ENCODE peak calls at places on chromosomes 3 and 15, in five cellular contexts. T is upper lobe of right lung, C is HTR-8/SVneo, R is NCI-H69, B is AML-193. G is an unnamed sample.

GRCh38 chr15:66947471-66947870 is 117.9 kb upstream of the SMAD3 start:
- DNase-seq in B (no peak), R (no peak), C (no peak), T (no peak), G (no peak)

GRCh38 chr15:49438970-49439631 is 16.1 kb downstream of the FGF7 start:
- DNase-seq in T (no peak), C (no peak), B (peak; percentile 84), R (no peak), G (peak; percentile 87)

GRCh38 chr3:127108796-127109195 is 84.1 kb upstream of the PRR23E start:
- DNase-seq in T (no peak), B (no peak), C (no peak), R (no peak), G (no peak)

GRCh38 chr3:14804835-14805780 is 13.7 kb upstream of the FGD5 start:
- DNase-seq in R (no peak), C (no peak), B (no peak), T (peak; percentile 52), G (no peak)

GRCh38 chr3:173584093-173584833 is 186.7 kb downstream of the NLGN1 start:
- DNase-seq in R (peak; percentile 81), C (peak; percentile 22), T (no peak), B (no peak), G (no peak)

GRCh38 chr15:74121040-74121439 is 9.3 kb upstream of the ISLR2 start:
- DNase-seq in T (no peak), R (no peak), C (no peak), B (no peak), G (no peak)

GRCh38 chr3:192013110-192013509 is 552.1 kb downstream of the PYDC2 start:
- DNase-seq in R (no peak), C (no peak), B (no peak), T (no peak), G (no peak)

GRCh38 chr3:193851941-193852674 is 259.1 kb downstream of the OPA1 start:
- DNase-seq in B (no peak), R (peak; percentile 81), C (no peak), T (no peak), G (no peak)

GRCh38 chr15:88006146-88006545 is 250.4 kb downstream of the NTRK3 start:
- DNase-seq in C (no peak), R (no peak), B (no peak), T (no peak), G (no peak)

GRCh38 chr15:86362556-86362955 is 282.9 kb downstream of the AGBL1 start:
- DNase-seq in R (no peak), C (no peak), B (no peak), T (no peak), G (no peak)

GRCh38 chr3:8371955-8372600 is 129.5 kb upstream of the LMCD1 start:
- DNase-seq in R (peak; percentile 0), C (no peak), B (no peak), T (no peak), G (no peak)

GRCh38 chr3:25354071-25354470 is 74.0 kb upstream of the RARB start:
- DNase-seq in R (no peak), C (no peak), B (no peak), T (no peak), G (no peak)

GRCh38 chr15:92075764-92076163 is 222.3 kb downstream of the SLCO3A1 start:
- DNase-seq in T (no peak), C (no peak), B (no peak), R (no peak), G (no peak)

GRCh38 chr3:179464296-179465092 is 13.2 kb upstream of the GNB4 start:
- DNase-seq in R (peak; percentile 95), T (no peak), C (no peak), B (peak; percentile 96), G (peak; percentile 61)

GRCh38 chr15:67917037-67917436 is 77.2 kb upstream of the RNU6-1 start:
- DNase-seq in C (no peak), R (peak; percentile 41), B (no peak), T (no peak), G (no peak)

GRCh38 chr3:71069797-71070196 is 513.7 kb downstream of the FOXP1 start:
- DNase-seq in B (peak; percentile 79), C (peak; percentile 70), R (peak; percentile 78), T (no peak), G (peak; percentile 82)

GRCh38 chr3:57221883-57222282 is 5.6 kb upstream of the APPL1 start:
- DNase-seq in B (no peak), C (no peak), T (no peak), R (peak; percentile 18), G (no peak)

GRCh38 chr15:42385206-42385979 is 26.1 kb downstream of the CAPN3 start:
- DNase-seq in C (peak; percentile 60), T (peak; percentile 13), R (peak; percentile 46), B (peak; percentile 56), G (peak; percentile 69)

GRCh38 chr15:44595656-44596510 is 58.9 kb downstream of the EIF3J start:
- DNase-seq in B (no peak), R (no peak), C (no peak), T (no peak), G (no peak)

GRCh38 chr3:18098960-18099587 is 326.1 kb downstream of the SATB1 start:
- DNase-seq in R (peak; percentile 56), T (no peak), B (no peak), C (peak; percentile 61), G (no peak)

GRCh38 chr3:67630666-67631362 is 23.6 kb downstream of the SUCLG2 start:
- DNase-seq in R (no peak), C (no peak), B (no peak), T (no peak), G (no peak)

GRCh38 chr15:84734794-84735479 is 13.5 kb upstream of the ZNF592 start:
- DNase-seq in B (peak; percentile 94), T (peak; percentile 78), C (peak; percentile 81), R (peak; percentile 52), G (peak; percentile 96)